ENCODE peak calls at places on chromosome 4, in five cellular contexts. A is cardiac muscle cell; T is MCF 10A; Y is bronchial epithelial cell; O is CD4-positive, alpha-beta T cell. Q is an unnamed sample.
A peak's percentile ranks its signal among the peaks of the same experiment; 100 is the strongest.

GRCh38 chr4:98728871-98729270 is 70.5 kb upstream of the TSPAN5 start:
- DNase-seq in Y (no peak), T (no peak), A (no peak), O (no peak), Q (no peak)

GRCh38 chr4:2250003-2250763 is 8.3 kb upstream of the HAUS3 start:
- DNase-seq in Y (no peak), O (no peak), T (no peak), A (no peak), Q (peak; percentile 40)

GRCh38 chr4:185833055-185833598 is 21.1 kb upstream of the SORBS2 start:
- DNase-seq in A (peak; percentile 71), T (no peak), O (no peak), Y (no peak), Q (no peak)

GRCh38 chr4:74217365-74217764 is 59.4 kb downstream of the MTHFD2L start:
- DNase-seq in O (no peak), A (peak; percentile 37), T (peak; percentile 35), Y (no peak), Q (no peak)

GRCh38 chr4:149057594-149057993 is 615.4 kb upstream of the NR3C2 start:
- DNase-seq in O (no peak), Y (no peak), A (no peak), T (no peak), Q (no peak)

GRCh38 chr4:169484485-169484884 is 127.9 kb downstream of the NEK1 start:
- DNase-seq in O (no peak), Y (no peak), A (peak; percentile 7), T (no peak), Q (no peak)

GRCh38 chr4:183249854-183250253 is 70.2 kb downstream of the CLDN22 start:
- DNase-seq in T (peak; percentile 54), O (no peak), A (peak; percentile 63), Y (peak; percentile 27), Q (no peak)

GRCh38 chr4:153763404-153763803 is 3.6 kb upstream of the RNF175 start:
- DNase-seq in O (no peak), T (peak; percentile 54), Y (peak; percentile 19), A (no peak), Q (no peak)

GRCh38 chr4:68691186-68691585 is 20.7 kb upstream of the UGT2B15 start:
- DNase-seq in O (no peak), A (no peak), Y (no peak), T (no peak), Q (no peak)

GRCh38 chr4:81919238-81919637 is 447.5 kb upstream of the RASGEF1B start:
- DNase-seq in Y (peak; percentile 23), A (peak; percentile 51), O (no peak), T (peak; percentile 38), Q (no peak)
- TF ChIP-seq CTCF in Y (peak; percentile 33), A (peak; percentile 58), O (no peak), T (peak; percentile 26), Q (peak; percentile 17)

GRCh38 chr4:15164571-15164970 is 162.3 kb downstream of the CPEB2 start:
- DNase-seq in O (no peak), A (no peak), T (peak; percentile 20), Y (peak; percentile 42), Q (no peak)

GRCh38 chr4:15162046-15162445 is 159.8 kb downstream of the CPEB2 start:
- DNase-seq in O (no peak), T (no peak), Y (no peak), A (no peak), Q (no peak)

GRCh38 chr4:15161439-15161838 is 159.2 kb downstream of the CPEB2 start:
- DNase-seq in A (no peak), O (no peak), T (no peak), Y (no peak), Q (no peak)

GRCh38 chr4:15163284-15163645 is 161.0 kb downstream of the CPEB2 start:
- DNase-seq in T (no peak), A (peak; percentile 24), Y (no peak), O (no peak), Q (no peak)

GRCh38 chr4:15162465-15163283 is 160.4 kb downstream of the CPEB2 start:
- DNase-seq in T (peak; percentile 51), O (no peak), A (peak; percentile 68), Y (peak; percentile 28), Q (no peak)
- TF ChIP-seq CTCF in T (peak; percentile 58), O (peak; percentile 18), A (peak; percentile 58), Y (peak; percentile 34), Q (no peak)

DNA sequence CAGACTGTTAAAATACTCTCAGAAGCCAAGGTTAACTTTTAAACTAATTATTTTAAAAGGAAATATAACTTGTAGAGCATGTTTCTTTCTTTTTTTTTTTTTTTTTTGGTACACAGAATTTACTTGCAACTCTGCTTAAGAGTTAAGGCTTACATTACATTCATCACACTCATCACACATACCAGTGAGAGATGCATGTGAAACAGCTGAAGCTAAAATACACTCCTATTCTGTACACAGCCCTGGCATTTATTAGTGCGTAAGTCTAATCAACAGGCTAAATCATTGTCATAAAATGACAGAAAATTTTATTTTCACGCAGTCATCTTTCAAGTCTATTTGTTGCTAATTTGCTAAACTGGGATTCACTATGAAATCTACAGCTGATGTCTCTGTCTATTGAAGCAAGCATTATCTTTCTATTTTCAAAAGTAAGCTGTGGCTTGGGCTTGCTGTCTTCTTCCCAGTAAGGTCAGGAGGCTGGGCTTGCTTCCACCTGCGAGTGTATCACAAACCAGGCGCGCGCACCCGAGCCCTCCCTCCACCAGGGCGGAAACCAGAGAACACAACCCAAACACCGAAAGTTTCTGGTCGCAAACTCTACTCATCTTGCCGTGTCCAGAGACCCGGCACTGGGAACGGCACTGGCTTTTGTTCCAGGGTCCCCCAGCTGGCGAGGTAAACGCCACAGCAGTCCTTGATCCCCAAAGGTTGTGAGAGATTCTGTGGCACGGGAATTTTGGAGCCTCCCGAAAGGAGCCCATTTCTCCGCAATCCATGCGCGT is 3.9 kb downstream of the MAML3 start:
- DNase-seq in O (peak; percentile 70), T (peak; percentile 60), Y (peak; percentile 52), A (peak; percentile 51), Q (peak; percentile 48)
- TF ChIP-seq CTCF in O (no peak), T (no peak), Y (no peak), A (no peak), Q (no peak)

DNA sequence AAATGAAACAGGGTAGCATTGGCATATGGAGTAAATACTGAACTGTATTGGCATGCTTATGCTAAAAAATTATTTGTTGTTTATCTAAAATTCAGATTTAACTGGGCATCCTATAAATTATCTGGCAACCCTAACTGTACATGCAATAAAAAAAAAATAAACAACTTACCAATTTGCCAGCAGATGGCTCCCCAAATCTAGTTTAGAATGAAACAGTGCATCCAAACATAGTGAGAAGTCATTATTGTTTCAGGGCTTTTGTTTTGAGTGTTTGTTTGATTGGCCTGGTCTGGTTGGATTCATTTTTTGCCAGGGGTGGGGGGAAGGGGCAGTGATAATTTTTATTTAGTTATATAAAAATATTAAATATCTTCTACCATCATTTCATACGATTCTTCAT is 12.8 kb upstream of the NSUN7 start:
- DNase-seq in T (peak; percentile 52), O (no peak), A (peak; percentile 72), Y (peak; percentile 42), Q (no peak)
- TF ChIP-seq CTCF in T (peak; percentile 39), O (no peak), A (peak; percentile 38), Y (peak; percentile 21), Q (peak; percentile 58)

GRCh38 chr4:80614319-80614718 is 278.8 kb downstream of the CFAP299 start:
- DNase-seq in Y (no peak), T (no peak), O (no peak), A (no peak), Q (no peak)

GRCh38 chr4:80615099-80615498 is 279.6 kb downstream of the CFAP299 start:
- DNase-seq in Y (no peak), T (no peak), O (no peak), A (no peak), Q (no peak)

DNA sequence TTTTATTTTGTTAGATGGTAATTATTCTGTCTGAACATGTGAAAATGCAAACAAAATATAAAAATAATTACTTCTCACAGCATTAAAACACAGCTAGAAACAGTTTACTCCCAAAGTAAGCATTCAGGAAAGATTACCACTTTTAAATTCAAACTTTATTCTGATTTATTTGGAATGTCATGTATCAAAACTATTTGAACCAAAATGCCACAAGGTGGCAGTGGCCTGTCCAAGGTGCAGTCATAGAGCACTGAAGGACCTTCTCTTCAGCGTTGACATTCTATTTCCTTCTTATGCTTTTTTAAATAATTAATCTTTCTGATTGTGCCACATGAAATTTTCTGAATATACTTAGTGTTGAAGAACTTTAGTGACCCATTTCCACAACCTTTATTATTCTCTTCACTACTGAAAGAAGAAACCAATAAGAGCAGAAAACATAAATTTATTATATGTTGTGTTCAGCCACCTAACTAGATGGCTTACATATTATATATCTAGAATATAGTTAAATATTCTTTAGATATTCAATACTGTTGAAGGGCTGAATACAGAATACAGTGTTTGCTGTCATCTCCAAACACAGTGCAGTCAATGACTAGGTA is 283.6 kb downstream of the CFAP299 start:
- DNase-seq in Y (peak; percentile 22), A (peak; percentile 23), O (no peak), T (peak; percentile 38), Q (no peak)
- TF ChIP-seq CTCF in Y (peak; percentile 40), A (peak; percentile 15), O (no peak), T (peak; percentile 40), Q (no peak)

DNA sequence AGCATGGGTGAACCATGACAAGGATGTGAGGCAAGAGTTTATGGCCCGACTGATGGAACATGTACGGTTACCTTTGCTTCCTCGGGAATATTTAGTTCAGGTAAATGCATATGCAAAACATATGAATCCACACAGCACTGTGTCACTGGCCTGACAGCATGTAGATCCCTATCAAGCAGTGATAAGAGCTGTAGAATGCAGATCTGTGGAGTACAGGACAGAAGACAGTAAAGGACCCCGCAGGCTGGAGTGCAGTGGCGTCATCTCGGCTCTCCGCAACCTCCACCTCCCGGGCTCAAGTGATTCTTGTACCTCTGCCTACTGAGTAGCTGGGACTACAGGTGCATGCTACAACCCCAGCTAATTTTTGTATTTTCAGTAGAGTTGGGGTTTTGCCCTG is 29.8 kb upstream of the MSMO1 start:
- DNase-seq in A (no peak), O (no peak), T (no peak), Y (no peak), Q (no peak)
- TF ChIP-seq CTCF in A (no peak), O (no peak), T (no peak), Y (no peak), Q (no peak)

GRCh38 chr4:79224777-79225104 is 101.1 kb downstream of the NAA11 start:
- DNase-seq in T (no peak), Y (no peak), O (no peak), A (no peak), Q (no peak)

GRCh38 chr4:79227896-79228295 is 98.0 kb downstream of the NAA11 start:
- DNase-seq in Y (no peak), T (no peak), O (no peak), A (peak; percentile 70), Q (no peak)

GRCh38 chr4:79223993-79224776 is 101.7 kb downstream of the NAA11 start:
- DNase-seq in Y (peak; percentile 26), T (no peak), O (no peak), A (peak; percentile 7), Q (no peak)

DNA sequence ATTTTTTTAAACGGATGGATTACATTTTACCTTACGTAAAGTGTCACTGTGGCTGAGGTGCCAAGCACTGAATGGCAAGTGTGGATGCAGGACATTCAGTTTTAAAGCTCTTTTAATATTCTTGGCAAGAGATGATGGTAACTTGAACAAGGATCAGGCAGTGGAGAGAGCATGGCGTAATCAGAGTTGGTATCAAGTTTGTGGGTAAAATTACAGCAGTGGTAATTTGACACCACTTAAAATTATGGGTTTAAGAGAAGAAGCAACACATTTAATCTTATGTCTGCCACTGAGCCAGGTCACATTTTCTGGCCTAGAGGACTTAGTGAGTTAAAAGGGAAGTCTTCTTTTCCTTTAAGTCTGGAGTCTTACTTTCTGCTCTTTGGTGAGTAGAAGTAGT is 100.5 kb downstream of the NAA11 start:
- DNase-seq in A (peak; percentile 70), Y (no peak), T (peak; percentile 48), O (no peak), Q (no peak)
- TF ChIP-seq CTCF in A (no peak), Y (no peak), T (no peak), O (no peak), Q (no peak)

GRCh38 chr4:163758032-163758431 is 263.5 kb downstream of the TMA16 start:
- DNase-seq in O (no peak), A (no peak), T (no peak), Y (no peak), Q (no peak)

GRCh38 chr4:163755013-163755412 is 260.5 kb downstream of the TMA16 start:
- DNase-seq in O (no peak), Y (peak; percentile 38), A (no peak), T (peak; percentile 49), Q (no peak)
- TF ChIP-seq CTCF in O (peak; percentile 62), Y (peak; percentile 47), A (no peak), T (peak; percentile 38), Q (peak; percentile 45)

Q was measured in CD14-positive monocyte.